ENCODE peak calls at places on chromosomes 5 and 9, in nine cellular contexts. L is dorsolateral prefrontal cortex; A is stomach; F is CD4-positive, alpha-beta memory T cell; E is brain microvascular endothelial cell; Q is spleen; C is A549; T is transverse colon; U is Karpas-422. R is an unnamed sample.

GRCh38 chr5:125125031-125125823 is 378.8 kb upstream of the ZNF608 start:
- DNase-seq in U (no peak), F (no peak), E (no peak), L (peak; percentile 38), A (no peak), T (no peak), Q (no peak), C (no peak), R (no peak)

GRCh38 chr5:77960863-77961396 is 184.8 kb upstream of the TBCA start:
- DNase-seq in U (no peak), E (no peak), C (no peak), L (no peak), Q (no peak), A (no peak), F (peak; percentile 15), T (no peak), R (no peak)

GRCh38 chr5:156406023-156406422 is 79.1 kb downstream of the SGCD start:
- DNase-seq in C (no peak), F (no peak), U (no peak), T (no peak), A (no peak), L (no peak), Q (no peak), E (no peak), R (no peak)

GRCh38 chr5:122295138-122295537 is 16.9 kb upstream of the SNCAIP start:
- DNase-seq in T (no peak), E (no peak), U (peak; percentile 64), C (peak; percentile 15), L (no peak), Q (no peak), F (no peak), A (no peak), R (no peak)

GRCh38 chr9:136858844-136859757 is 7.0 kb downstream of the MAMDC4 start:
- DNase-seq in E (no peak), U (no peak), C (peak; percentile 50), A (peak; percentile 95), T (peak; percentile 92), F (no peak), Q (peak; percentile 67), L (peak; percentile 83), R (no peak)

GRCh38 chr5:35237580-35238376 is 7.5 kb upstream of the PRLR start:
- DNase-seq in U (no peak), E (no peak), T (no peak), C (peak; percentile 64), A (no peak), L (no peak), F (no peak), Q (no peak), R (no peak)

GRCh38 chr5:93746406-93747056 is 5.1 kb upstream of the POU5F2 start:
- DNase-seq in Q (no peak), U (no peak), L (no peak), E (peak; percentile 28), T (no peak), A (no peak), F (no peak), C (no peak), R (no peak)

GRCh38 chr5:337565-338130 is 16.1 kb downstream of the AHRR start:
- DNase-seq in A (no peak), L (no peak), U (no peak), E (peak; percentile 42), C (peak; percentile 70), F (no peak), Q (no peak), T (no peak), R (no peak)

GRCh38 chr5:93790401-93790800 is 49.0 kb upstream of the POU5F2 start:
- DNase-seq in T (no peak), A (no peak), E (peak; percentile 7), Q (no peak), F (no peak), C (no peak), L (no peak), U (no peak), R (no peak)

GRCh38 chr5:142978726-142979125 is 208.5 kb downstream of the ARHGAP26 start:
- DNase-seq in Q (no peak), U (no peak), F (no peak), A (no peak), T (no peak), E (no peak), C (no peak), L (no peak), R (no peak)

GRCh38 chr9:101601904-101602765 is 7.4 kb upstream of the PPP3R2 start:
- DNase-seq in E (peak; percentile 37), A (no peak), C (peak; percentile 53), F (peak; percentile 18), L (peak; percentile 23), T (no peak), Q (no peak), U (peak; percentile 74), R (peak; percentile 53)

GRCh38 chr9:134560654-134561053 is 80.9 kb upstream of the COL5A1 start:
- DNase-seq in T (no peak), C (no peak), Q (no peak), U (no peak), L (no peak), E (no peak), F (no peak), A (no peak), R (no peak)

DNA sequence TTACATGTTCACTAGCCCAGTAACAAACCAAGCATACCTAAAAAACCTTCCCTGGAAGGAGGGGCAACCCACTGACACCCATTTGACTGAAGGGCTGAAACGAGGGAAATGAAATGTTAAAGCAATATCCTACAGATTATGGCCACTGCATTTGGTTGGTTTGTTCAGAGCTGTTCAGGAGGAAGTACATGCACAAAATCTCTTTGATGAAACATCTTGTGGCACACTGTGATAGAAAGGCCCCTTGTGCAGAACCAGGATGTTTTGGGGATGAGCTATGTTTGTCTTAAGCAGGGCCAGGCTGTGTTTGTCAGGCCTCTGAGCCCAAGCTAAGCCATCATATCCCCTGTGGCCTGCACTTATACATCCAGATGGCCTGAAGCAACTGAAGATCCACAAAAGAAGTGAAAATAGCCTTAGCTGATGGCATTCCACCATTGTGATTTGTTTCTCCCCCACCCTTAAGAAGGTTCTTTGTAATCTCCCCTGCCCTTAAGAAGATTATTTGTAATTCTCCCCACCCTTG is 467.3 kb upstream of the PIK3R1 start:
- DNase-seq in C (no peak), T (no peak), E (no peak), F (no peak), L (no peak), A (no peak), U (no peak), Q (no peak), R (no peak)
- H3K27ac ChIP-seq in C (no peak overlapping the region), T (no peak overlapping the region), E (no peak overlapping the region), F (no peak overlapping the region), L (no peak overlapping the region), A (no peak overlapping the region), U (no peak overlapping the region), Q (no peak overlapping the region), R (no peak overlapping the region)

GRCh38 chr5:67401166-67401565 is 204.6 kb upstream of the CD180 start:
- DNase-seq in C (no peak), U (no peak), T (no peak), F (no peak), Q (no peak), A (no peak), E (no peak), L (no peak), R (no peak)
- H3K27ac ChIP-seq in C (no peak overlapping the region), U (no peak overlapping the region), T (no peak overlapping the region), F (no peak overlapping the region), Q (no peak overlapping the region), A (no peak overlapping the region), E (no peak overlapping the region), L (no peak overlapping the region), R (no peak overlapping the region)

GRCh38 chr5:40385544-40385943 is 294.2 kb upstream of the PTGER4 start:
- DNase-seq in F (no peak), Q (no peak), T (no peak), L (no peak), U (no peak), E (no peak), A (no peak), C (peak; percentile 24), R (no peak)

GRCh38 chr5:40381676-40382363 is 297.9 kb upstream of the PTGER4 start:
- DNase-seq in T (no peak), F (no peak), A (no peak), U (no peak), Q (no peak), L (no peak), C (peak; percentile 31), E (no peak), R (no peak)

GRCh38 chr5:40383719-40384651 is 295.7 kb upstream of the PTGER4 start:
- DNase-seq in T (no peak), E (peak; percentile 82), F (peak; percentile 37), A (no peak), L (no peak), Q (no peak), C (peak; percentile 23), U (no peak), R (no peak)

GRCh38 chr5:40386293-40386692 is 293.4 kb upstream of the PTGER4 start:
- DNase-seq in U (no peak), Q (no peak), E (peak; percentile 36), A (no peak), F (peak; percentile 58), C (no peak), T (no peak), L (no peak), R (no peak)

DNA sequence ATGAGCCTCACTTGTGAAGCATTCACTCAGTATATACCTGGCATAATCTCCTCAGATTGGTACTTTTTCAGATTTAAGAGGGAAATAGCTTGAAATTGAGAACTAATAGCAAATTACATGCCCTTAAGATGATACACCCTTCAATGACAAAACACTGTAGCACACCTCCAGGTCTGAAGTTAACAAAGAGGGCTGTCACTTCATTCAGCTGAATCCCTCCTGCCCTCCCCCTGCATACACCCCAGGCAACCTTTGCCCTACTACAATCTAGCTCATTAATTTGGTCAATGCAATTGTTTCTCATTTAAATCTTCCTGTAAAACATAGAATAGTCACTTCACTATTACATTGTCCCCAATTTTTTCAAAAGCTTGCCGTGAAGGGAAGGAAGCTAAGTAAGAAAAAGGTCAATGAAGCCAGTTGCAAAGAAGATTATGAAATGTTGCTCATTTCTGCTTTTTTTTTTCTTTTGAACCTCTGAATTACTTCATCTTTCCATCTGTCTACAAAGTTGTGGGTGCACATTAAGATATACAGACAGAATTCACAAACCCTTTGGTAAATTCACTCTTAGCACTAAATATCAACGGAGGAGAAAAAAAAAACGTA is 294.8 kb upstream of the PTGER4 start:
- DNase-seq in A (no peak), L (no peak), T (no peak), U (no peak), Q (no peak), E (no peak), C (no peak), F (no peak), R (no peak)
- H3K27ac ChIP-seq in A (no peak overlapping the region), L (no peak overlapping the region), T (no peak overlapping the region), U (no peak overlapping the region), Q (peak overlapping the region; percentile 80), E (no peak overlapping the region), C (no peak overlapping the region), F (peak overlapping the region; percentile 48), R (no peak overlapping the region)

GRCh38 chr5:89307972-89308371 is 425.0 kb upstream of the MEF2C start:
- DNase-seq in U (no peak), Q (no peak), L (no peak), T (no peak), E (no peak), C (no peak), F (no peak), A (no peak), R (no peak)
- H3K27ac ChIP-seq in U (no peak overlapping the region), Q (no peak overlapping the region), L (no peak overlapping the region), T (no peak overlapping the region), E (no peak overlapping the region), C (no peak overlapping the region), F (no peak overlapping the region), A (no peak overlapping the region), R (no peak overlapping the region)

GRCh38 chr5:3100921-3101551 is 349.6 kb upstream of the IRX2 start:
- DNase-seq in C (no peak), Q (peak; percentile 62), T (no peak), E (no peak), U (no peak), A (no peak), L (no peak), F (no peak), R (no peak)
- H3K27ac ChIP-seq in C (no peak overlapping the region), Q (no peak overlapping the region), T (no peak overlapping the region), E (no peak overlapping the region), U (no peak overlapping the region), A (no peak overlapping the region), L (no peak overlapping the region), F (no peak overlapping the region), R (no peak overlapping the region)